ENCODE peak calls at places on chromosomes 5 and 9, in ten cellular contexts. E is pulmonary artery endothelial cell, U is AG10803, B is dorsolateral prefrontal cortex, C is GM20000, P is GM12891, N is endothelial cell of umbilical vein, V is GM18507, F is GM10248, T is NCI-H774. O is an unnamed sample.

GRCh38 chr9:132879443-132880310 is 979 bp downstream of the SPACA9 start:
- DNase-seq in E (no peak), U (no peak), B (no peak), C (no peak), P (no peak), N (no peak), V (no peak), F (peak), T (no peak), O (no peak)

GRCh38 chr5:33843579-33843978 is 48.2 kb downstream of the ADAMTS12 start:
- DNase-seq in E (no peak), U (peak), B (no peak), C (no peak), P (no peak), N (peak), V (no peak), F (no peak), T (no peak), O (no peak)

GRCh38 chr5:157689942-157690689 is 18.8 kb downstream of the C5orf52 start:
- DNase-seq in E (no peak), U (peak), B (no peak), C (no peak), P (no peak), N (no peak), V (no peak), F (peak), T (no peak), O (no peak)

GRCh38 chr5:155728857-155729683 is 597.9 kb upstream of the SGCD start:
- DNase-seq in E (no peak), U (peak), B (peak), C (no peak), P (no peak), N (no peak), V (no peak), F (no peak), T (no peak), O (no peak)

GRCh38 chr9:2289234-2289755 is 274.1 kb downstream of the SMARCA2 start:
- DNase-seq in E (no peak), U (no peak), B (no peak), C (no peak), P (no peak), N (no peak), V (no peak), F (no peak), T (no peak), O (no peak)

GRCh38 chr9:126203313-126203712 is 123.3 kb upstream of the MVB12B start:
- DNase-seq in E (no peak), U (no peak), B (no peak), C (no peak), P (no peak), N (no peak), V (no peak), F (no peak), T (no peak), O (no peak)

GRCh38 chr9:4297151-4297794 is 2.6 kb downstream of the GLIS3 start:
- DNase-seq in E (peak), U (peak), B (peak), C (peak), P (no peak), N (peak), V (no peak), F (peak), T (peak), O (peak)

GRCh38 chr9:23962101-23962500 is 136.1 kb upstream of the ELAVL2 start:
- DNase-seq in E (no peak), U (no peak), B (no peak), C (no peak), P (no peak), N (no peak), V (no peak), F (no peak), T (no peak), O (no peak)

GRCh38 chr9:114000063-114000454 is 78.0 kb downstream of the AMBP start:
- DNase-seq in E (no peak), U (no peak), B (no peak), C (no peak), P (no peak), N (no peak), V (no peak), F (no peak), T (no peak), O (peak)

GRCh38 chr5:174311531-174312269 is 266.2 kb downstream of the NSG2 start:
- DNase-seq in E (no peak), U (peak), B (peak), C (peak), P (peak), N (peak), V (peak), F (peak), T (peak), O (no peak)

O was measured in central memory CD8-positive, alpha-beta T cell.